ENCODE peak calls at places on chromosomes 5 and 9, in six cellular contexts. One of them, this sample, is unnamed.
A peak's percentile ranks its signal among the peaks of the same experiment; 100 is the strongest.

GRCh38 chr5:56481147-56481997 is 248.2 kb upstream of the ANKRD55 start:
- DNase-seq in vagina: no peak
- DNase-seq in HFFc6: no peak
- DNase-seq in fibroblast of the aortic adventitia: peak; percentile 30
- DNase-seq in heart left ventricle: peak; percentile 80
- DNase-seq in fibroblast of mammary gland: peak; percentile 19
- DNase-seq in this sample: peak; percentile 64

GRCh38 chr5:67992919-67993318 is 222.6 kb upstream of the PIK3R1 start:
- DNase-seq in HFFc6: peak; percentile 44
- DNase-seq in heart left ventricle: no peak
- DNase-seq in vagina: no peak
- DNase-seq in fibroblast of mammary gland: peak; percentile 67
- DNase-seq in fibroblast of the aortic adventitia: peak; percentile 57
- DNase-seq in this sample: peak; percentile 77

GRCh38 chr5:180830253-180831138 is 27.9 kb upstream of the MGAT1 start:
- DNase-seq in vagina: no peak
- DNase-seq in fibroblast of mammary gland: peak; percentile 50
- DNase-seq in heart left ventricle: peak; percentile 83
- DNase-seq in fibroblast of the aortic adventitia: peak; percentile 39
- DNase-seq in HFFc6: peak; percentile 50
- DNase-seq in this sample: no peak

GRCh38 chr5:106331415-106331814 is 1339.3 kb downstream of the EFNA5 start:
- DNase-seq in vagina: no peak
- DNase-seq in fibroblast of mammary gland: peak; percentile 97
- DNase-seq in HFFc6: peak; percentile 12
- DNase-seq in heart left ventricle: no peak
- DNase-seq in fibroblast of the aortic adventitia: peak; percentile 71
- DNase-seq in this sample: peak; percentile 94

GRCh38 chr9:109063765-109064164 is 50.5 kb upstream of the CTNNAL1 start:
- DNase-seq in vagina: no peak
- DNase-seq in heart left ventricle: no peak
- DNase-seq in HFFc6: peak; percentile 18
- DNase-seq in fibroblast of the aortic adventitia: peak; percentile 16
- DNase-seq in fibroblast of mammary gland: peak; percentile 11
- DNase-seq in this sample: peak; percentile 23

GRCh38 chr5:82160948-82161347 is 117.2 kb downstream of the RPS23 start:
- DNase-seq in HFFc6: peak; percentile 44
- DNase-seq in heart left ventricle: no peak
- DNase-seq in vagina: no peak
- DNase-seq in fibroblast of the aortic adventitia: no peak
- DNase-seq in fibroblast of mammary gland: peak; percentile 38
- DNase-seq in this sample: peak; percentile 40

GRCh38 chr5:129904667-129905466 is 602 bp downstream of the CHSY3 start:
- DNase-seq in heart left ventricle: no peak
- DNase-seq in fibroblast of the aortic adventitia: no peak
- DNase-seq in vagina: no peak
- DNase-seq in HFFc6: no peak
- DNase-seq in fibroblast of mammary gland: peak; percentile 10
- DNase-seq in this sample: peak; percentile 20

GRCh38 chr5:145068696-145069095 is 766.4 kb downstream of the PRELID2 start:
- DNase-seq in fibroblast of the aortic adventitia: no peak
- DNase-seq in heart left ventricle: no peak
- DNase-seq in vagina: no peak
- DNase-seq in fibroblast of mammary gland: no peak
- DNase-seq in HFFc6: peak; percentile 17
- DNase-seq in this sample: no peak

GRCh38 chr9:1929722-1930621 is 85.2 kb upstream of the SMARCA2 start:
- DNase-seq in HFFc6: no peak
- DNase-seq in fibroblast of mammary gland: no peak
- DNase-seq in vagina: no peak
- DNase-seq in heart left ventricle: no peak
- DNase-seq in fibroblast of the aortic adventitia: no peak
- DNase-seq in this sample: no peak

GRCh38 chr9:109739760-109740159 is 40.2 kb upstream of the PALM2AKAP2 start:
- DNase-seq in vagina: no peak
- DNase-seq in fibroblast of mammary gland: no peak
- DNase-seq in HFFc6: no peak
- DNase-seq in fibroblast of the aortic adventitia: no peak
- DNase-seq in heart left ventricle: no peak
- DNase-seq in this sample: no peak

GRCh38 chr5:154523104-154523503 is 45.1 kb upstream of the HAND1 start:
- DNase-seq in HFFc6: no peak
- DNase-seq in heart left ventricle: no peak
- DNase-seq in vagina: no peak
- DNase-seq in fibroblast of mammary gland: no peak
- DNase-seq in fibroblast of the aortic adventitia: no peak
- DNase-seq in this sample: no peak

GRCh38 chr5:64526709-64527439 is 21.1 kb downstream of the RGS7BP start:
- DNase-seq in HFFc6: no peak
- DNase-seq in fibroblast of mammary gland: no peak
- DNase-seq in heart left ventricle: no peak
- DNase-seq in vagina: no peak
- DNase-seq in fibroblast of the aortic adventitia: no peak
- DNase-seq in this sample: no peak

GRCh38 chr5:64534033-64534432 is 28.2 kb downstream of the RGS7BP start:
- DNase-seq in fibroblast of the aortic adventitia: no peak
- DNase-seq in fibroblast of mammary gland: no peak
- DNase-seq in vagina: no peak
- DNase-seq in HFFc6: no peak
- DNase-seq in heart left ventricle: no peak
- DNase-seq in this sample: no peak

GRCh38 chr5:64532657-64533056 is 26.8 kb downstream of the RGS7BP start:
- DNase-seq in heart left ventricle: no peak
- DNase-seq in fibroblast of the aortic adventitia: no peak
- DNase-seq in fibroblast of mammary gland: no peak
- DNase-seq in vagina: no peak
- DNase-seq in HFFc6: no peak
- DNase-seq in this sample: no peak

GRCh38 chr5:64532212-64532611 is 26.4 kb downstream of the RGS7BP start:
- DNase-seq in HFFc6: no peak
- DNase-seq in fibroblast of mammary gland: no peak
- DNase-seq in heart left ventricle: no peak
- DNase-seq in vagina: no peak
- DNase-seq in fibroblast of the aortic adventitia: no peak
- DNase-seq in this sample: no peak
- TF ChIP-seq CTCF in HFFc6: no peak
- TF ChIP-seq CTCF in fibroblast of mammary gland: no peak
- TF ChIP-seq CTCF in heart left ventricle: no peak
- TF ChIP-seq CTCF in vagina: no peak
- TF ChIP-seq CTCF in fibroblast of the aortic adventitia: no peak
- TF ChIP-seq CTCF in this sample: no peak

GRCh38 chr9:120928720-120929389 is 2.3 kb upstream of the TRAF1 start:
- DNase-seq in HFFc6: no peak
- DNase-seq in fibroblast of mammary gland: no peak
- DNase-seq in fibroblast of the aortic adventitia: peak; percentile 20
- DNase-seq in vagina: no peak
- DNase-seq in heart left ventricle: peak; percentile 86
- DNase-seq in this sample: peak; percentile 48
- TF ChIP-seq CTCF in HFFc6: peak; percentile 38
- TF ChIP-seq CTCF in fibroblast of mammary gland: no peak
- TF ChIP-seq CTCF in fibroblast of the aortic adventitia: no peak
- TF ChIP-seq CTCF in vagina: no peak
- TF ChIP-seq CTCF in heart left ventricle: no peak
- TF ChIP-seq CTCF in this sample: no peak

DNA sequence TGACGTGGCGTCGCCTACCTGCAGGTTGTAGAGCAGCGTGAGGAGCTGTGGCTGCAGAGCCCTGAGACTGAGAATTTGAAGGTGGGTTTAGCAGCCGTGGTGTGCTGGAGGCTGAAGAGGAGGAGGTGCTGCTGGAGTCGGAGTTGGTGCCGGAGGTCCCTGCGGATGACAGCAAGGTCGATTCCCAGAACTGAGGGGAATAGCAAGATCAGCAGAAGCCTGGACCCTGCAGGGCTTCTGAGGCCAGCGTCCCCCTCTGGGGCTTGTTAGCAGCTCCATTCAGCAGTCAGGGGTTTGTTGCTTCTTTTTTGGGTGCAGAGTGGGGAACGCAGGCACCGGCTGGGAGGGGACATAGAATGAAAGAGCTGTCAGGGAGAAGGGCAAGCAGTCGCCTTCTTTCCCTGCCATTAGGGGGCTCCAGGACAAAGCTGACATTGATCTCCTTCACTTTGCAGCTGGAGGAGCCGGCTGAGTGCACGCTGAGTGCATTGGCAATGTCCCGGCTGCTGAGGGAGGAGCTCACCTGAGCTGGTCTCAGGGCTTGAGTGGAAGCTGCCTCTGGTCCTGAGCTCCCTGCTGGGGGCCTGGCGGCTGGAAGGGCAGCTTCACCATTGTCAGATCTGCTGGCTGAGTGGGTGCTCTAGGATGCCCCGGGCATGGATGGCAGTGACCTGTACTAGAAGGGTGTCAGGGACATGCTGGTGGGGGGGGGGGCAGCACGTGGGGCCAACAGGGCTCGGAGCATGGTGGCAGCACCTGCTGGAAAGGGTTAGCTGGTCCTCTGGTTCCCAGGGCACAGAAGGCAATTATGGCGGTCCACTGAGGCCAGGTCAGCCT is 20.8 kb downstream of the OBP2B start:
- DNase-seq in HFFc6: no peak
- DNase-seq in vagina: no peak
- DNase-seq in fibroblast of mammary gland: no peak
- DNase-seq in fibroblast of the aortic adventitia: no peak
- DNase-seq in heart left ventricle: no peak
- DNase-seq in this sample: no peak
- TF ChIP-seq CTCF in HFFc6: peak; percentile 43
- TF ChIP-seq CTCF in vagina: no peak
- TF ChIP-seq CTCF in fibroblast of mammary gland: peak; percentile 8
- TF ChIP-seq CTCF in fibroblast of the aortic adventitia: no peak
- TF ChIP-seq CTCF in heart left ventricle: peak; percentile 11
- TF ChIP-seq CTCF in this sample: peak; percentile 28

GRCh38 chr5:74227081-74227480 is 413.4 kb downstream of the ENC1 start:
- DNase-seq in fibroblast of mammary gland: no peak
- DNase-seq in vagina: no peak
- DNase-seq in heart left ventricle: no peak
- DNase-seq in HFFc6: no peak
- DNase-seq in fibroblast of the aortic adventitia: no peak
- DNase-seq in this sample: no peak
- TF ChIP-seq CTCF in fibroblast of mammary gland: no peak
- TF ChIP-seq CTCF in vagina: no peak
- TF ChIP-seq CTCF in heart left ventricle: no peak
- TF ChIP-seq CTCF in HFFc6: no peak
- TF ChIP-seq CTCF in fibroblast of the aortic adventitia: no peak
- TF ChIP-seq CTCF in this sample: no peak

GRCh38 chr5:83914199-83914598 is 193.5 kb upstream of the HAPLN1 start:
- DNase-seq in HFFc6: no peak
- DNase-seq in vagina: no peak
- DNase-seq in fibroblast of mammary gland: no peak
- DNase-seq in heart left ventricle: no peak
- DNase-seq in fibroblast of the aortic adventitia: peak; percentile 32
- DNase-seq in this sample: peak; percentile 47

GRCh38 chr5:83913593-83913992 is 192.9 kb upstream of the HAPLN1 start:
- DNase-seq in fibroblast of the aortic adventitia: no peak
- DNase-seq in heart left ventricle: no peak
- DNase-seq in fibroblast of mammary gland: no peak
- DNase-seq in HFFc6: no peak
- DNase-seq in vagina: no peak
- DNase-seq in this sample: no peak

GRCh38 chr5:83914662-83915418 is 194.2 kb upstream of the HAPLN1 start:
- DNase-seq in fibroblast of the aortic adventitia: peak; percentile 37
- DNase-seq in HFFc6: no peak
- DNase-seq in heart left ventricle: no peak
- DNase-seq in vagina: no peak
- DNase-seq in fibroblast of mammary gland: no peak
- DNase-seq in this sample: peak; percentile 75

GRCh38 chr5:83919071-83920041 is 198.7 kb upstream of the HAPLN1 start:
- DNase-seq in HFFc6: no peak
- DNase-seq in heart left ventricle: no peak
- DNase-seq in fibroblast of the aortic adventitia: peak; percentile 67
- DNase-seq in vagina: no peak
- DNase-seq in fibroblast of mammary gland: no peak
- DNase-seq in this sample: peak; percentile 65

GRCh38 chr5:83917261-83917908 is 196.7 kb upstream of the HAPLN1 start:
- DNase-seq in HFFc6: no peak
- DNase-seq in fibroblast of the aortic adventitia: no peak
- DNase-seq in heart left ventricle: no peak
- DNase-seq in vagina: no peak
- DNase-seq in fibroblast of mammary gland: no peak
- DNase-seq in this sample: no peak
- TF ChIP-seq CTCF in HFFc6: no peak
- TF ChIP-seq CTCF in fibroblast of the aortic adventitia: no peak
- TF ChIP-seq CTCF in heart left ventricle: no peak
- TF ChIP-seq CTCF in vagina: no peak
- TF ChIP-seq CTCF in fibroblast of mammary gland: no peak
- TF ChIP-seq CTCF in this sample: no peak

DNA sequence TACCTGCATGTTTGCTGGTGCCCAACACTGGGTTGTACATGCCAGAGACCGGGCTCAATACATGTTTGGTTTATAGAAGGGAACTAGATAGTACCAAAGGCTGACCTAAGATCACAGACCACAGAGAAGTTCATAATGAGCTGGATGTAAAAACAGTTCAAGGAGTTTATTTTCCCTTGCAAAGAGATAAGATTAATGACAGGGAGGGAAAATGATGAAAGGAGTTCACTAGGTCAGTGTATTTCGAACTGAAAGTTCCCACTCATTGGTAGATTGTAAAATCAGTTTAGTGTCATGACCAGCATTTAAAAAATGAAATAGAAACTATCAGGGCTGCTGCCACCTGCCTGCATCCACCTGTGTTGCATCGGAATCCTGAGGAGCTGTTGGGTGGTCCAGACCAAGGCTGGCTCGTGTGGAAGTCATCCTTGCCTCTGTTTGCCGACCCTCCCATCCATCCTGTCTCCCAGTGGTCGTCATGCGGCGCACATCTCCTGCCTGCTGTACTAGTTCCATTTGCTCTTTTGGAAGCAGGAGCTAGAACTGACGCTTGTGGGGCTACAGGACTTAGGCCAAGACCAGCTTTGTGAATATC is 21.1 kb downstream of the TBC1D2 start:
- DNase-seq in heart left ventricle: no peak
- DNase-seq in HFFc6: no peak
- DNase-seq in vagina: no peak
- DNase-seq in fibroblast of mammary gland: no peak
- DNase-seq in fibroblast of the aortic adventitia: no peak
- DNase-seq in this sample: no peak
- TF ChIP-seq CTCF in heart left ventricle: no peak
- TF ChIP-seq CTCF in HFFc6: no peak
- TF ChIP-seq CTCF in vagina: no peak
- TF ChIP-seq CTCF in fibroblast of mammary gland: no peak
- TF ChIP-seq CTCF in fibroblast of the aortic adventitia: no peak
- TF ChIP-seq CTCF in this sample: no peak

DNA sequence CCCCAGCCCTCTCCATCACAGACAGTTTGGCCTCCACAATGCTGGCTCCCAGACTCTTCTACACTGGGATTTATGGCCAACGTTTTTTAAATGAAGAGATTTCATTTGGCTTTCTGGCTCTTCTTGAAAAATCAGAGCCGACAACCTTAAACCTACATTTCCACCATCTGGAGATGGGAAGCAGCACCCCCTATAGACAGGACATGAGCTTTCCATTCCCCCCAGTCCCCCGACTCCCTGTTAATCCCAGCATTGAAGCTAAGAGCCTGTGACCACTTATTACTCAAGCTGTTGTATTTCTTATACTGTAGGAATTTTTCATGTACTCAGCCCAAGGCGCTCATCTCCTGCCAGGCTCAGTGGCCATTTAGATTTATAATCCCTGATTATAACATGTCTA is 34.0 kb upstream of the AFAP1L1 start:
- DNase-seq in fibroblast of mammary gland: no peak
- DNase-seq in HFFc6: no peak
- DNase-seq in vagina: no peak
- DNase-seq in fibroblast of the aortic adventitia: no peak
- DNase-seq in heart left ventricle: no peak
- DNase-seq in this sample: no peak
- TF ChIP-seq CTCF in fibroblast of mammary gland: peak; percentile 26
- TF ChIP-seq CTCF in HFFc6: peak; percentile 57
- TF ChIP-seq CTCF in vagina: no peak
- TF ChIP-seq CTCF in fibroblast of the aortic adventitia: peak; percentile 20
- TF ChIP-seq CTCF in heart left ventricle: peak; percentile 9
- TF ChIP-seq CTCF in this sample: peak; percentile 36

This sample was measured in astrocyte of the spinal cord.